ENCODE peak calls at places on chromosomes 5 and 9, in seven cellular contexts. C is K562, Z is GM12878, F is HepG2, X is H1, P is GM12892, K is SK-N-SH. T is an unnamed sample.

GRCh38 chr9:124481115-124481514 is 26.1 kb downstream of the NR5A1 start:
- DNase-seq in C (no peak), Z (no peak), F (no peak), X (no peak), P (no peak), K (no peak), T (no peak)

GRCh38 chr9:93071464-93071863 is 13.0 kb downstream of the SUSD3 start:
- DNase-seq in C (peak), Z (no peak), F (peak), X (peak), P (no peak), K (peak), T (no peak)

GRCh38 chr5:166330061-166330460 is 1961.4 kb upstream of the WWC1 start:
- DNase-seq in C (no peak), Z (no peak), F (no peak), X (no peak), P (no peak), K (no peak), T (no peak)

GRCh38 chr5:135993894-135994514 is 34.8 kb upstream of the TGFBI start:
- DNase-seq in C (no peak), Z (no peak), F (peak), X (no peak), P (no peak), K (peak), T (no peak)

GRCh38 chr9:21854594-21854993 is 52.2 kb downstream of the MTAP start:
- DNase-seq in C (no peak), Z (no peak), F (peak), X (no peak), P (no peak), K (no peak), T (no peak)

GRCh38 chr5:9698849-9699240 is 68.7 kb upstream of the TAS2R1 start:
- DNase-seq in C (no peak), Z (no peak), F (no peak), X (no peak), P (no peak), K (no peak), T (no peak)

GRCh38 chr9:127527560-127528268 is 76.4 kb downstream of the LRSAM1 start:
- DNase-seq in C (no peak), Z (no peak), F (no peak), X (no peak), P (no peak), K (no peak), T (no peak)

GRCh38 chr5:157820593-157821252 is 38.2 kb downstream of the CLINT1 start:
- DNase-seq in C (peak), Z (no peak), F (peak), X (no peak), P (no peak), K (peak), T (no peak)

GRCh38 chr5:168934186-168934585 is 355.0 kb upstream of the PANK3 start:
- DNase-seq in C (no peak), Z (no peak), F (no peak), X (no peak), P (no peak), K (no peak), T (no peak)

GRCh38 chr9:35962126-35962906 is 4.4 kb upstream of the OR2S2 start:
- DNase-seq in C (no peak), Z (no peak), F (no peak), X (peak), P (no peak), K (peak), T (no peak)

GRCh38 chr5:32714836-32715235 is 3.7 kb downstream of the NPR3 start:
- DNase-seq in C (no peak), Z (no peak), F (no peak), X (no peak), P (no peak), K (no peak), T (no peak)

GRCh38 chr5:9898319-9898718 is 268.2 kb upstream of the TAS2R1 start:
- DNase-seq in C (no peak), Z (no peak), F (peak), X (peak), P (no peak), K (peak), T (no peak)

GRCh38 chr5:157582731-157583580 is 7.4 kb upstream of the ADAM19 start:
- DNase-seq in C (no peak), Z (no peak), F (no peak), X (no peak), P (no peak), K (no peak), T (no peak)

GRCh38 chr5:71887680-71888079 is 168.6 kb downstream of the CARTPT start:
- DNase-seq in C (peak), Z (peak), F (peak), X (no peak), P (peak), K (peak), T (peak)

GRCh38 chr5:105740242-105740641 is 1930.5 kb downstream of the EFNA5 start:
- DNase-seq in C (no peak), Z (no peak), F (no peak), X (no peak), P (no peak), K (no peak), T (no peak)

GRCh38 chr9:127796899-127797370 is 5.7 kb upstream of the FPGS start:
- DNase-seq in C (no peak), Z (no peak), F (no peak), X (no peak), P (no peak), K (no peak), T (no peak)

GRCh38 chr9:128689293-128689770 is 310 bp downstream of the SET start:
- DNase-seq in C (no peak), Z (no peak), F (no peak), X (no peak), P (no peak), K (peak), T (no peak)

GRCh38 chr5:137176609-137177008 is 322.5 kb downstream of the SPOCK1 start:
- DNase-seq in C (no peak), Z (no peak), F (no peak), X (no peak), P (no peak), K (no peak), T (no peak)

GRCh38 chr5:157994906-157995519 is 136.1 kb upstream of the CLINT1 start:
- DNase-seq in C (peak), Z (peak), F (peak), X (peak), P (peak), K (peak), T (peak)

GRCh38 chr9:70411930-70412677 is 2.4 kb downstream of the KLF9 start:
- DNase-seq in C (peak), Z (peak), F (peak), X (peak), P (peak), K (peak), T (peak)

GRCh38 chr9:102273952-102274351 is 535.5 kb upstream of the GRIN3A start:
- DNase-seq in C (no peak), Z (no peak), F (no peak), X (no peak), P (no peak), K (no peak), T (no peak)

GRCh38 chr5:55037046-55037771 is 13.2 kb downstream of the GZMK start:
- DNase-seq in C (no peak), Z (no peak), F (no peak), X (peak), P (no peak), K (no peak), T (no peak)

GRCh38 chr9:79662553-79662956 is 90.8 kb downstream of the TLE4 start:
- DNase-seq in C (no peak), Z (no peak), F (no peak), X (no peak), P (no peak), K (peak), T (no peak)

GRCh38 chr9:72412483-72413040 is 47.6 kb upstream of the ZFAND5 start:
- DNase-seq in C (no peak), Z (no peak), F (no peak), X (no peak), P (no peak), K (no peak), T (no peak)

GRCh38 chr9:27145143-27145542 is 36.1 kb downstream of the TEK start:
- DNase-seq in C (no peak), Z (no peak), F (no peak), X (no peak), P (no peak), K (no peak), T (no peak)

GRCh38 chr9:113350937-113351336 is 1.6 kb downstream of the BSPRY start:
- DNase-seq in C (no peak), Z (peak), F (no peak), X (no peak), P (no peak), K (no peak), T (no peak)

GRCh38 chr9:104977580-104977979 is 49.6 kb upstream of the ABCA1 start:
- DNase-seq in C (no peak), Z (no peak), F (no peak), X (no peak), P (no peak), K (no peak), T (no peak)

GRCh38 chr5:179288809-179289185 is 56.5 kb downstream of the ADAMTS2 start:
- DNase-seq in C (no peak), Z (no peak), F (no peak), X (no peak), P (no peak), K (no peak), T (no peak)

DNA sequence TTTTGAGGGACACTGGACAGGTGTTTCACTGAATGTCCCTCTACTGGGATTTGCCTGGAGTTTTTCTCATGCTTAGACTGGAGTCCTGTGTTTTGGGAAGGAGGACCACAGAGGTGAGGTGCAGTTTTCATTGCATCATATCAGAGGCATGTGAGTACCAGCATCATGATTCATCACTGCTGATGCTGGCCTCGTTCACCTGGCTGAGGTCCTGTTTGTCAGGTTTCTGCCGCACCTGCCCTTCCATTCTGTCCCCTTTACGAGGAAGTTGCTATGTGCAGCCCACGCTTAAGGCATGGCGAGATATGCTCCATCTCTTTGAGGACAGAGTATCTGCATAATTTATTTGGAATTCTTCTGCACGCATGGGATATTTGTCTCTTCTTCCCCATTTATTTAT is 162.1 kb downstream of the TENT4A start:
- DNase-seq in C (no peak), Z (no peak), F (no peak), X (no peak), P (no peak), K (no peak), T (no peak)
- TF ChIP-seq TAF1 in C (no peak), Z (no peak), F (no peak), X (no peak), P (no peak), K (no peak), T (no peak)

GRCh38 chr9:14326264-14326826 is 12.4 kb upstream of the NFIB start:
- DNase-seq in C (no peak), Z (no peak), F (no peak), X (no peak), P (no peak), K (no peak), T (no peak)

GRCh38 chr9:14321517-14322125 is 7.7 kb upstream of the NFIB start:
- DNase-seq in C (no peak), Z (no peak), F (no peak), X (no peak), P (no peak), K (no peak), T (no peak)

GRCh38 chr9:14323083-14323968 is 9.4 kb upstream of the NFIB start:
- DNase-seq in C (no peak), Z (no peak), F (no peak), X (no peak), P (no peak), K (no peak), T (no peak)

GRCh38 chr9:14322211-14323082 is 8.5 kb upstream of the NFIB start:
- DNase-seq in C (peak), Z (no peak), F (peak), X (peak), P (peak), K (peak), T (peak)

GRCh38 chr9:14323969-14324366 is 10.0 kb upstream of the NFIB start:
- DNase-seq in C (no peak), Z (no peak), F (no peak), X (no peak), P (no peak), K (no peak), T (no peak)
- TF ChIP-seq TAF1 in C (no peak), Z (no peak), F (no peak), X (no peak), P (no peak), K (no peak), T (no peak)

DNA sequence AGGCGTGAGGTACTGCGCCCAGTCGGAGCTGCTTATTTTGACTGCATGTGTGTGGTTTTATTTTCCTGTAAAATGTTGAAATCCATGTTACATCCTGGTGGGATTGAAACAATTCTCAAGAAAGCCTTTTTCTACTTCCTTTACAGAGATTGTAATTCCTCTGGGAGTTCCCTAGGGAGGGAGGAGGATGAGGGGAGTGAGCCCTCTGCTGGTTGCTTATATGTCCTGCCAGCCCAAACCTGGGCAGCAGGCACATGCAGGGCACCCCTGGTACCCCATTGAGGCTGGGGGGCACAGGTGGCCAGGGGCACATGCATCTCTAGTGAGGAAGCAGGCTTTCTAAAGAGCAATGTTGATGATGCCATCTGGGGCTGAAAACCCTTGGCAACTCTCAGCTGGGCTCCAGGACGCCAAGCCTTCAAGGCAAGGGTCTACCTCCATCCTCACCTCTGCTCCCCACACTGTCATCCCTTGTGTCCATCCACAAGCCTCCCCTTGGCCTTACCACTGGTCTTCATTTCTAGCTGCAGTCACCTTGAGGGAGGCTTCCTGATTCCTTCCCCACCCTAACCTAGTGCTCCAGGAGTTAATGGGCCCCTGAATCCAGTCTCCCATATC is 84.7 kb upstream of the TNFSF8 start:
- DNase-seq in C (peak), Z (no peak), F (peak), X (peak), P (no peak), K (peak), T (no peak)
- TF ChIP-seq TAF1 in C (no peak), Z (no peak), F (no peak), X (no peak), P (no peak), K (no peak), T (no peak)

DNA sequence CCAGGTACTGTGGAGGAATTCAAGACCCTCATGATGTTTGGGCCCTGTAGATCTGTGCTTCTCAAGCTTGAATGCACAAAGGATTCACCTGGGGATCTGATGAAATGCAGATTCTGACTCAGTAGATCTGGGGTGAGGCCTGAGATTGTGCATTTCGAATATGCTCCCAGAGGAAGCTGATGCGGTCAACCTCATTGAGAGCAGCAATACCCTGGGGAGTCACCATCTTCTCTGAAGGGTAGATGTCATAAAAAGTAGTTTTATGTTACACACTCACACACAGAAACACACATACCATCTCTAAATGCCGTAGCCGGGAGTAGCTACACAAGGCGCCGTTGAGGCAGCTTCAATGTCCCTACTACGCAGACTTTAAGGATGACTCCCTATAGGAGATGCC is 55.8 kb upstream of the CPEB4 start:
- DNase-seq in C (no peak), Z (peak), F (no peak), X (no peak), P (no peak), K (no peak), T (no peak)
- TF ChIP-seq TAF1 in C (no peak), Z (no peak), F (no peak), X (no peak), P (no peak), K (no peak), T (no peak)

GRCh38 chr5:112975721-112976431 is 722 bp upstream of the DCP2 start:
- DNase-seq in C (no peak), Z (no peak), F (no peak), X (no peak), P (no peak), K (no peak), T (no peak)

GRCh38 chr5:112976432-112977309 is at the start of gene DCP2:
- DNase-seq in C (peak), Z (peak), F (peak), X (peak), P (peak), K (peak), T (peak)

GRCh38 chr5:112973904-112974303 is 2.7 kb upstream of the DCP2 start:
- DNase-seq in C (peak), Z (no peak), F (no peak), X (no peak), P (no peak), K (no peak), T (no peak)

GRCh38 chr5:112973036-112973435 is 3.6 kb upstream of the DCP2 start:
- DNase-seq in C (no peak), Z (no peak), F (no peak), X (no peak), P (no peak), K (no peak), T (no peak)

GRCh38 chr5:112974901-112975300 is 1.7 kb upstream of the DCP2 start:
- DNase-seq in C (no peak), Z (no peak), F (no peak), X (no peak), P (no peak), K (no peak), T (no peak)
- TF ChIP-seq TAF1 in C (no peak), Z (no peak), F (no peak), X (no peak), P (no peak), K (no peak), T (no peak)

T was measured in GM12891.